ENCODE peak calls at places on chromosomes 5 and 9, in seven cellular contexts. F is H1, U is IMR-90, R is H9, I is mesenchymal stem cell, Z is neuronal stem cell, A is trophoblast cell. E is an unnamed sample.

GRCh38 chr5:3392306-3392939 is 203.2 kb upstream of the IRX1 start:
- DNase-seq in F (no peak), U (no peak), R (no peak), I (no peak), Z (no peak), A (no peak), E (no peak)

GRCh38 chr9:84238652-84239051 is 101.9 kb downstream of the SLC28A3 start:
- DNase-seq in F (peak; percentile 48), U (no peak), R (no peak), I (no peak), Z (no peak), A (no peak), E (no peak)

GRCh38 chr5:135332519-135333150 is 66.4 kb downstream of the MACROH2A1 start:
- DNase-seq in F (no peak), U (peak; percentile 77), R (no peak), I (peak; percentile 74), Z (peak; percentile 51), A (no peak), E (peak; percentile 76)

GRCh38 chr9:77015291-77016048 is 4.0 kb upstream of the FOXB2 start:
- DNase-seq in F (no peak), U (no peak), R (peak; percentile 46), I (no peak), Z (no peak), A (no peak), E (no peak)

GRCh38 chr9:36914212-36914577 is 119.9 kb downstream of the PAX5 start:
- DNase-seq in F (no peak), U (no peak), R (no peak), I (no peak), Z (no peak), A (no peak), E (no peak)

GRCh38 chr5:167813381-167813780 is 478.1 kb upstream of the WWC1 start:
- DNase-seq in F (no peak), U (no peak), R (no peak), I (peak; percentile 10), Z (no peak), A (no peak), E (no peak)

GRCh38 chr9:85899388-85899787 is 41.6 kb upstream of the NAA35 start:
- DNase-seq in F (no peak), U (no peak), R (no peak), I (no peak), Z (no peak), A (no peak), E (no peak)

GRCh38 chr9:111890254-111890791 is 6.3 kb upstream of the UGCG start:
- DNase-seq in F (no peak), U (no peak), R (no peak), I (no peak), Z (no peak), A (no peak), E (no peak)

GRCh38 chr9:134204041-134204440 is 39.7 kb upstream of the RNU6ATAC start:
- DNase-seq in F (no peak), U (no peak), R (no peak), I (no peak), Z (no peak), A (no peak), E (no peak)

GRCh38 chr5:2291146-2291840 is 408.6 kb upstream of the IRX4 start:
- DNase-seq in F (no peak), U (no peak), R (no peak), I (no peak), Z (no peak), A (no peak), E (no peak)

GRCh38 chr9:111096051-111096450 is 57.8 kb upstream of the LPAR1 start:
- DNase-seq in F (no peak), U (no peak), R (no peak), I (no peak), Z (no peak), A (no peak), E (peak; percentile 64)

GRCh38 chr9:6876195-6876594 is 118.4 kb downstream of the KDM4C start:
- DNase-seq in F (no peak), U (peak; percentile 23), R (no peak), I (no peak), Z (no peak), A (peak; percentile 49), E (no peak)

GRCh38 chr9:109497193-109498165 is 628 bp downstream of the PTPN3 start:
- DNase-seq in F (no peak), U (no peak), R (no peak), I (no peak), Z (no peak), A (no peak), E (no peak)

GRCh38 chr9:113995963-113996362 is 82.1 kb downstream of the AMBP start:
- DNase-seq in F (no peak), U (no peak), R (no peak), I (no peak), Z (no peak), A (no peak), E (no peak)

GRCh38 chr5:3996871-3997410 is 401.3 kb downstream of the IRX1 start:
- DNase-seq in F (no peak), U (no peak), R (no peak), I (no peak), Z (no peak), A (no peak), E (no peak)

GRCh38 chr5:43619911-43620310 is 16.9 kb downstream of the NNT start:
- DNase-seq in F (no peak), U (no peak), R (no peak), I (no peak), Z (no peak), A (no peak), E (no peak)

GRCh38 chr5:43627028-43627427 is 24.0 kb downstream of the NNT start:
- DNase-seq in F (no peak), U (peak; percentile 64), R (peak; percentile 79), I (peak; percentile 76), Z (peak; percentile 23), A (peak; percentile 58), E (peak; percentile 94)

GRCh38 chr5:43620944-43621505 is 18.0 kb downstream of the NNT start:
- DNase-seq in F (no peak), U (no peak), R (no peak), I (no peak), Z (no peak), A (no peak), E (no peak)

GRCh38 chr5:43619380-43619779 is 16.4 kb downstream of the NNT start:
- DNase-seq in F (no peak), U (no peak), R (no peak), I (no peak), Z (no peak), A (no peak), E (no peak)

DNA sequence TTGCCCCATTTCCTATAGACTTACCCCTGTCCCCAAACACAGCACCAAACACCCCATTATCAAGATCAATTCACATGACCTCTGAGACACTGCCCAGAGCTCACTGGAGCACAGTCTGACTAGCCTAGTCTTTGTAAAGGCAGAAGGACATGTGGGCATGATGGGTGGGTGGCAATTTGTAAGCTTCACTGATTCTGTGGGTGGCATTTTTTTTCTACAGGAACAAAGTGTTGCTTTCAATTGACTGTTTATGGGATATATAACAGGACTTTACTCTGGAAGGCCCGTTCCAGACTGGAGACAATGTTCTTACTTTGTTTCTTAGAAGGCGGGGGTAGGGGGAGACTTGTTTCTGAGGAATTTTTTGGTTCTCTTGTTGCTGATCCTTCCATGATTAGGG is 20.1 kb downstream of the NNT start:
- DNase-seq in F (no peak), U (no peak), R (no peak), I (no peak), Z (no peak), A (no peak), E (no peak)
- H2BK120ac ChIP-seq in F (no peak overlapping the region), U (no peak overlapping the region), R (no peak overlapping the region), I (no peak overlapping the region), Z (no peak overlapping the region), A (no peak overlapping the region), E (no peak overlapping the region)

DNA sequence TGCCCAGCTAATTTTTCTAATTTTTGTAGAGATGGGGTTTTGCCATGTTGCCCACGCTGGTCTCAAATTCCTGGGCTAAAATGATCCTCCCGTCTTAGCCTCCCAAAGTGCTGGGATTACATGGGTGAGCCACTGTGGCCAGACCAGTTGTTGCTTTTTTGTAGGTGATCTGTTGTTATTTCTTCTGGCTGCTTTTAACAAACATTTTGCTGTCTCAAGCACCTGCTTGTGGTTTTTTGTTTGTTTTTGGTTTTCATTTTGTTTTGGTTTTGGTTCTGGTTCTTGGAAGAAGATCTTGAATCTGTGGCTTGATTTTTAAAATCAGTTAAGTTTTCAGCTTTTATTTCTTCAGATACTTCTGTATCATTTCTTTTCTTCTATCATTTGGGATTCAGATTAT is 21.1 kb downstream of the ERCC6L2 start:
- DNase-seq in F (no peak), U (no peak), R (no peak), I (no peak), Z (no peak), A (no peak), E (no peak)
- H3K79me1 ChIP-seq in F (no peaks in the 10 kb centered on the region), U (peaks cover 3% of the 10 kb centered on the region), R (no peaks in the 10 kb centered on the region), I (peaks cover 9% of the 10 kb centered on the region), Z (no peaks in the 10 kb centered on the region), A (no peaks in the 10 kb centered on the region), E (no peaks in the 10 kb centered on the region)

GRCh38 chr9:105860526-105860925 is 166.2 kb downstream of the TMEM38B start:
- DNase-seq in F (no peak), U (no peak), R (no peak), I (no peak), Z (no peak), A (no peak), E (no peak)

GRCh38 chr9:105859428-105860091 is 165.2 kb downstream of the TMEM38B start:
- DNase-seq in F (no peak), U (no peak), R (no peak), I (no peak), Z (no peak), A (no peak), E (no peak)

GRCh38 chr9:105862002-105862401 is 167.7 kb downstream of the TMEM38B start:
- DNase-seq in F (no peak), U (no peak), R (no peak), I (no peak), Z (no peak), A (no peak), E (no peak)

GRCh38 chr9:105865315-105865714 is 171.0 kb downstream of the TMEM38B start:
- DNase-seq in F (no peak), U (no peak), R (no peak), I (no peak), Z (no peak), A (no peak), E (no peak)

DNA sequence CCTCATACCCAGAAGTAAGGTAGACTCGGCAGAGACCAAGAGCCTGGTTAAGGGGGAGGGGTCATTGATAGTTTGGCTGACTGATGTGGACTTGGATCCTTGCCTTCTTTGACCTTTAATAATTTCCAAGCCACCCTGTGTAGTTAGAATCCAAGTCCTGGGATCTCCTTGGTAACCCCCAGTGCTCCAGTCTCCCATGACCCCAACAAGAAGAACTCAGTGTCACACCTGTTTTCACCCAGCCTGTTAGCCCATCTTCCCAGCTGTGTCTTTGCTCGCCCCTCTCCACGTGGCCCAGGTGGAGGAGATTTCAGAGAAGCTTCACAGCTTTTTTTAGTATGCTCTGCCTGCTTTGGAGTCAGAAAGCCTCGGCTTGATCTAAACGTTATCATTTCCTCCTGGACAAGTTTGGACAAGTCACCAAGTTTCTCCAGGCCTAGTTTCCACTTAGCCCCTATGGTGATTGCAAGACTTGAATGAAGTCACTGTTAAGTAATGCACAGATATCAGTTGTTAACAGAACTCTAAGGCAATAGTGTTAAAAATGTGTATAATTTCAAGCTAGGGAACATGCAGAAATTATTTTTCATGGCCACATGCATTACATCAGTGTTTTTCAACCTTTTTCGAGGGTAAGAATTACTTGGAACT is 170.0 kb downstream of the TMEM38B start:
- DNase-seq in F (no peak), U (peak; percentile 2), R (no peak), I (no peak), Z (no peak), A (peak; percentile 34), E (no peak)
- H3K4ac ChIP-seq in F (no peak overlapping the region), U (no peak overlapping the region), R (no peak overlapping the region), I (no peak overlapping the region), Z (no peak overlapping the region), A (no peak overlapping the region), E (no peak overlapping the region)

GRCh38 chr5:171869956-171870355 is 84.3 kb downstream of the SMIM23 start:
- DNase-seq in F (no peak), U (no peak), R (no peak), I (no peak), Z (no peak), A (no peak), E (peak; percentile 90)
- H2BK120ac ChIP-seq in F (no peak overlapping the region), U (no peak overlapping the region), R (no peak overlapping the region), I (no peak overlapping the region), Z (no peak overlapping the region), A (no peak overlapping the region), E (no peak overlapping the region)

E was measured in mesendoderm.